ENCODE peak calls at places on chromosomes 16 and 17, in eight cellular contexts. H, L, J, E, U, Q, I and N are unnamed samples.
A peak's percentile ranks its signal among the peaks of the same experiment; 100 is the strongest.

GRCh38 chr17:76635659-76636360 is 7.7 kb downstream of the ST6GALNAC1 start:
- DNase-seq in H (no peak), L (no peak), J (no peak), E (no peak), U (no peak), Q (peak; percentile 20), I (no peak), N (no peak)

GRCh38 chr16:54928421-54929089 is 2.1 kb upstream of the IRX5 start:
- DNase-seq in H (no peak), L (peak; percentile 55), J (no peak), E (no peak), U (peak; percentile 95), Q (no peak), I (peak; percentile 40), N (peak; percentile 61)

GRCh38 chr16:20865420-20866126 is 34.6 kb downstream of the DCUN1D3 start:
- DNase-seq in H (no peak), L (no peak), J (no peak), E (no peak), U (no peak), Q (no peak), I (peak; percentile 83), N (peak; percentile 17)

GRCh38 chr16:67563708-67564468 is 1.6 kb downstream of the CTCF start:
- DNase-seq in H (no peak), L (peak; percentile 57), J (no peak), E (no peak), U (peak; percentile 59), Q (peak; percentile 35), I (peak; percentile 37), N (peak; percentile 90)

GRCh38 chr17:82875418-82875856 is 35.6 kb upstream of the ZNF750 start:
- DNase-seq in H (no peak), L (no peak), J (no peak), E (no peak), U (peak; percentile 78), Q (no peak), I (peak; percentile 91), N (no peak)

GRCh38 chr17:43669971-43670644 is 8.4 kb upstream of the MEOX1 start:
- DNase-seq in H (no peak), L (peak; percentile 28), J (no peak), E (no peak), U (no peak), Q (no peak), I (no peak), N (no peak)

GRCh38 chr16:31072540-31073072 is 1.4 kb downstream of the ZNF668 start:
- DNase-seq in H (no peak), L (peak; percentile 65), J (no peak), E (no peak), U (no peak), Q (peak; percentile 52), I (peak; percentile 33), N (peak; percentile 32)

GRCh38 chr16:84967828-84968227 is 43.5 kb downstream of the ZDHHC7 start:
- DNase-seq in H (no peak), L (no peak), J (no peak), E (no peak), U (no peak), Q (no peak), I (no peak), N (no peak)

GRCh38 chr16:78196527-78196926 is 97.1 kb downstream of the WWOX start:
- DNase-seq in H (no peak), L (no peak), J (no peak), E (no peak), U (no peak), Q (no peak), I (no peak), N (no peak)

GRCh38 chr17:47117386-47117785 is 71.7 kb downstream of the CDC27 start:
- DNase-seq in H (no peak), L (no peak), J (no peak), E (no peak), U (no peak), Q (no peak), I (no peak), N (no peak)

GRCh38 chr16:35747658-35748455 is 2288.4 kb downstream of the TP53TG3F start:
- DNase-seq in H (no peak), L (no peak), J (no peak), E (no peak), U (no peak), Q (no peak), I (no peak), N (no peak)